ENCODE peak calls at places on chromosomes 16 and 17, in four cellular contexts. L is germinal center, E is caudate nucleus, J is IMR-90. C is an unnamed sample.

GRCh38 chr17:14922421-14922820 is 342.7 kb downstream of the PMP22 start:
- DNase-seq in L (no peak), E (no peak), J (no peak), C (no peak)

GRCh38 chr17:73710095-73710592 is 65.9 kb upstream of the SDK2 start:
- DNase-seq in L (peak), E (no peak), J (peak), C (peak)

GRCh38 chr16:27792486-27793275 is 242.7 kb downstream of the KATNIP start:
- DNase-seq in L (no peak), E (no peak), J (no peak), C (no peak)

GRCh38 chr16:15509051-15509592 is 74.7 kb downstream of the BMERB1 start:
- DNase-seq in L (no peak), E (no peak), J (no peak), C (no peak)

GRCh38 chr16:85204242-85205010 is 92.2 kb upstream of the CIBAR2 start:
- DNase-seq in L (no peak), E (no peak), J (peak), C (no peak)

GRCh38 chr16:9484901-9485300 is 393.5 kb downstream of the HAPSTR1 start:
- DNase-seq in L (no peak), E (no peak), J (no peak), C (no peak)

GRCh38 chr16:86322283-86322682 is 188.0 kb upstream of the FOXF1 start:
- DNase-seq in L (no peak), E (no peak), J (no peak), C (no peak)

GRCh38 chr17:67528751-67529436 is 151.8 kb downstream of the PITPNC1 start:
- DNase-seq in L (no peak), E (peak), J (peak), C (peak)

GRCh38 chr17:74890554-74890953 is 2.9 kb downstream of the FADS6 start:
- DNase-seq in L (no peak), E (no peak), J (no peak), C (no peak)

GRCh38 chr16:80924372-80924978 is 82.2 kb downstream of the CMC2 start:
- DNase-seq in L (peak), E (no peak), J (peak), C (no peak)

GRCh38 chr17:81552244-81553017 is at the start of gene FAAP100:
- DNase-seq in L (peak), E (peak), J (peak), C (no peak)

GRCh38 chr17:79825580-79825921 is 13.7 kb downstream of the CBX4 start:
- DNase-seq in L (no peak), E (no peak), J (no peak), C (no peak)

GRCh38 chr17:72591500-72592241 is 470.9 kb downstream of the SOX9 start:
- DNase-seq in L (no peak), E (no peak), J (no peak), C (no peak)

GRCh38 chr17:32697728-32698625 is 178.9 kb downstream of the MYO1D start:
- DNase-seq in L (no peak), E (no peak), J (no peak), C (no peak)

GRCh38 chr16:47519543-47519942 is 58.4 kb downstream of the PHKB start:
- DNase-seq in L (no peak), E (no peak), J (no peak), C (no peak)

GRCh38 chr17:39674702-39675389 is 6.6 kb downstream of the PNMT start:
- DNase-seq in L (peak), E (no peak), J (no peak), C (no peak)

C was measured in Panc1.